ENCODE peak calls at places on chromosomes 5 and 9, in five cellular contexts. Z is fibroblast of pulmonary artery; Q is hepatocyte; W is brain microvascular endothelial cell; D is CD8-positive, alpha-beta T cell. F is an unnamed sample.

GRCh38 chr5:77709993-77710392 is 66.1 kb downstream of the TBCA start:
- DNase-seq in Z (no peak), Q (no peak), W (no peak), D (no peak), F (no peak)

GRCh38 chr9:12784461-12785250 is 9.8 kb downstream of the LURAP1L start:
- DNase-seq in Z (peak; percentile 74), Q (peak; percentile 84), W (peak; percentile 96), D (no peak), F (peak; percentile 27)

GRCh38 chr9:20618361-20618799 is 3.9 kb downstream of the MLLT3 start:
- DNase-seq in Z (peak; percentile 94), Q (peak; percentile 20), W (peak; percentile 72), D (no peak), F (no peak)

GRCh38 chr5:61132559-61132958 is 29.7 kb downstream of the SMIM15 start:
- DNase-seq in Z (peak; percentile 13), Q (no peak), W (peak; percentile 15), D (no peak), F (peak; percentile 8)

GRCh38 chr5:115543931-115544370 is 624 bp downstream of the FEM1C start:
- DNase-seq in Z (peak; percentile 54), Q (peak; percentile 62), W (peak; percentile 39), D (peak; percentile 57), F (peak; percentile 38)

GRCh38 chr9:129650680-129651235 is 8.8 kb upstream of the ASB6 start:
- DNase-seq in Z (no peak), Q (no peak), W (peak; percentile 40), D (no peak), F (no peak)

GRCh38 chr9:129109504-129109903 is 1.1 kb downstream of the CRAT start:
- DNase-seq in Z (no peak), Q (peak; percentile 37), W (no peak), D (peak; percentile 41), F (no peak)

GRCh38 chr9:82560457-82560904 is 502.5 kb downstream of the RASEF start:
- DNase-seq in Z (no peak), Q (peak; percentile 31), W (no peak), D (no peak), F (no peak)

GRCh38 chr5:452856-453710 is 10.1 kb downstream of the EXOC3 start:
- DNase-seq in Z (no peak), Q (no peak), W (no peak), D (no peak), F (no peak)

GRCh38 chr5:175684931-175685330 is 27.1 kb downstream of the HRH2 start:
- DNase-seq in Z (no peak), Q (no peak), W (no peak), D (no peak), F (no peak)

GRCh38 chr9:120941046-120941770 is 14.6 kb upstream of the TRAF1 start:
- DNase-seq in Z (peak; percentile 63), Q (no peak), W (no peak), D (no peak), F (no peak)

GRCh38 chr9:129185991-129186390 is 7.9 kb upstream of the IER5L start:
- DNase-seq in Z (no peak), Q (no peak), W (no peak), D (no peak), F (no peak)

GRCh38 chr9:121271368-121272351 is 3.7 kb downstream of the GSN start:
- DNase-seq in Z (peak; percentile 68), Q (peak; percentile 36), W (peak; percentile 73), D (no peak), F (peak; percentile 69)

GRCh38 chr9:114954986-114955623 is 24.7 kb upstream of the TNFSF8 start:
- DNase-seq in Z (no peak), Q (no peak), W (no peak), D (no peak), F (no peak)

GRCh38 chr5:148374693-148375360 is 8.9 kb upstream of the FBXO38 start:
- DNase-seq in Z (peak; percentile 86), Q (peak; percentile 85), W (peak; percentile 57), D (no peak), F (peak; percentile 29)

GRCh38 chr9:68507796-68508145 is 32.9 kb downstream of the TMEM252 start:
- DNase-seq in Z (no peak), Q (no peak), W (no peak), D (no peak), F (no peak)

GRCh38 chr5:158609729-158610128 is 490.0 kb downstream of the EBF1 start:
- DNase-seq in Z (no peak), Q (no peak), W (peak; percentile 41), D (no peak), F (peak; percentile 85)

GRCh38 chr5:135395451-135395850 is 3.6 kb downstream of the MACROH2A1 start:
- DNase-seq in Z (no peak), Q (no peak), W (no peak), D (no peak), F (no peak)

GRCh38 chr9:81266086-81266485 is 423.3 kb downstream of the TLE1 start:
- DNase-seq in Z (peak; percentile 17), Q (no peak), W (peak; percentile 87), D (no peak), F (no peak)

GRCh38 chr9:123338710-123339665 is 17.0 kb upstream of the CRB2 start:
- DNase-seq in Z (peak; percentile 44), Q (no peak), W (peak; percentile 79), D (peak; percentile 65), F (no peak)

GRCh38 chr5:7391215-7391614 is 4.7 kb upstream of the ADCY2 start:
- DNase-seq in Z (no peak), Q (peak; percentile 51), W (no peak), D (no peak), F (no peak)

GRCh38 chr5:56737002-56737621 is 78.2 kb upstream of the MAP3K1 start:
- DNase-seq in Z (peak; percentile 18), Q (no peak), W (peak; percentile 5), D (no peak), F (no peak)

GRCh38 chr9:133236291-133237071 is 27.4 kb upstream of the OBP2B start:
- DNase-seq in Z (no peak), Q (no peak), W (no peak), D (no peak), F (no peak)

GRCh38 chr5:159990506-159990905 is 18.4 kb upstream of the TTC1 start:
- DNase-seq in Z (no peak), Q (no peak), W (no peak), D (no peak), F (no peak)

GRCh38 chr9:85377751-85378289 is 363.9 kb downstream of the AGTPBP1 start:
- DNase-seq in Z (no peak), Q (no peak), W (no peak), D (no peak), F (peak; percentile 37)

GRCh38 chr5:158881076-158881880 is 218.4 kb downstream of the EBF1 start:
- DNase-seq in Z (no peak), Q (no peak), W (no peak), D (no peak), F (no peak)

GRCh38 chr5:139134906-139135305 is 63.3 kb downstream of the SIL1 start:
- DNase-seq in Z (no peak), Q (no peak), W (no peak), D (no peak), F (no peak)

GRCh38 chr9:121842612-121842978 is 191.2 kb downstream of the DAB2IP start:
- DNase-seq in Z (peak; percentile 22), Q (peak; percentile 25), W (peak; percentile 61), D (no peak), F (no peak)

GRCh38 chr9:104923289-104923688 is 4.7 kb downstream of the ABCA1 start:
- DNase-seq in Z (peak; percentile 92), Q (no peak), W (peak; percentile 81), D (no peak), F (no peak)

GRCh38 chr9:78439866-78440830 is 143.2 kb downstream of the PSAT1 start:
- DNase-seq in Z (no peak), Q (no peak), W (no peak), D (no peak), F (no peak)
- TF ChIP-seq CTCF in Z (peak; percentile 2), Q (no peak), W (peak; percentile 31), D (no peak), F (peak; percentile 22)

GRCh38 chr9:75228893-75229292 is 140.6 kb downstream of the OSTF1 start:
- DNase-seq in Z (no peak), Q (no peak), W (no peak), D (no peak), F (no peak)

GRCh38 chr9:75226403-75227139 is 138.3 kb downstream of the OSTF1 start:
- DNase-seq in Z (no peak), Q (no peak), W (no peak), D (no peak), F (no peak)

GRCh38 chr9:75231167-75231566 is 142.9 kb downstream of the OSTF1 start:
- DNase-seq in Z (no peak), Q (no peak), W (no peak), D (no peak), F (no peak)

GRCh38 chr9:75230469-75230868 is 142.2 kb downstream of the OSTF1 start:
- DNase-seq in Z (no peak), Q (no peak), W (no peak), D (no peak), F (no peak)

DNA sequence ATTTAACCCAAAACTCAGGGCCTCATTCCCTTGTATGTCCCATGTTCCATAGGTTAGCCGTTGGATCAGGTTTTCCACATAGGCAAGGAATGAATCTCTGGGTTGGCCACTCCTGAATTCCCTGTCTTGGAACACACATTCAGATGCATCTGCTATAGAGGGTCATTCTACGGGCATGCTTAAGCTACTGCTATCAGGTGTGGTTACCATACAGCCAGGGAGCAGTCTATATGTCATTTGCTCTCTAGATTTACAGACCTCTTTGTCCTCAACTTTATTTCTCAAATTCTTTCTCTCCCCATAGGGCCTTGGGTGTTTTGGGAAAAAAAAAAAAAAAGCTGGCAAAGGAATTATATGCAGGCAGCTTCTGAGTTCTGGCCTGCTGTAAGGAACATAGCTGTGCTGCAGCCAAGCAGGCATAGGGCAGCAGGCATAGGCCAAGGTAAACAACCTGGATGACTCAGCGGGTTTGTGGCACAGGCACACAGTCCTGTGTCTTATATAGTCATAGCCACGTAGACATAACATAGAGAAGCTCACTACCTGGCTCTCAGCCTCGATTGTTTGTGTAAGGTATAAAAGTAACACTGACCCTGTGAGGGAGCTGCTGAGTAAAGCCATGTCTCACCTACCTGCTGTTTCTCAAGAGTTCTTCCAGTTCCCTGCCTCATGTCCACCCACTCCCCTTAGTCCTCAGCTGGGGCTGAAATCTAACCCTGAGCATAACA is 141.5 kb downstream of the OSTF1 start:
- DNase-seq in Z (peak; percentile 24), Q (peak; percentile 68), W (no peak), D (no peak), F (peak; percentile 47)
- TF ChIP-seq CTCF in Z (no peak), Q (no peak), W (no peak), D (no peak), F (peak; percentile 8)

DNA sequence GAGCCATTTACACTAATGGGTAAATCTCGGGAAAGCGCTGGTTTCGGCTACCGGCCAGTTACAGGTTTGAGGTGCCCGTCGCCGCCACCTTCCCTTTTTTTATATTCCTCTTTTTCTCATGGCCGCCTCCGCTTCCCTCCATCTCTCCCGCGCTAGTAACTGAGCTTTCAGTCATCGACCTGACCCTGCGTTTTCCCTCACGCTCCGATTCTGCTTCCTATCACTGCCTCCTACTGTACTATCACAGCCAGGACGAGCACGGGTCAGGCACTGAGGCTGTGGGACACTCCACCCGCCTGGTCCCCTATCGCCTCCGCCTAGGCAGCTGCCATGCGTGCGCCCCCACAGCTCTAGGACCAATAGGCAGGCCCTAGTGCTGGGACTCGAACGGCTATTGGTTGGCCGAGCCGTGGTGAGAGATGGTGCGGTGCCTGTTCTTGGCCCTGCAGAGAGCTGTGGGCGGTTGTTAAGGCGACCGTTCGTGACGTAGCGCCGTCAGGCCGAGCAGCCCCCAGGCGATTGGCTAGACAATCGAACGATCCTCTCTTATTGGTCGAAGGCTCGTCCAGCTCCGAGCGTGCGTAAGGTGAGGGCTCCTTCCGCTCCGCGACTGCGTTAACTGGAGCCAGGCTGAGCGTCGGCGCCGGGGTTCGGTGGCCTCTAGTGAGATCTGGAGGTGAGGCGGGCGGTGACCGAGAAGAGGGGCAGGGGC is at the start of gene HMGCR:
- DNase-seq in Z (peak; percentile 100), Q (peak; percentile 99), W (peak; percentile 100), D (peak; percentile 98), F (peak; percentile 98)
- TF ChIP-seq CTCF in Z (no peak), Q (peak; percentile 34), W (peak; percentile 45), D (no peak), F (no peak)

GRCh38 chr5:8473827-8474568 is 605.0 kb downstream of the MTRR start:
- DNase-seq in Z (no peak), Q (no peak), W (no peak), D (no peak), F (no peak)
- TF ChIP-seq CTCF in Z (peak; percentile 22), Q (peak; percentile 26), W (peak; percentile 12), D (no peak), F (no peak)

F was measured in astrocyte of the cerebellum.